ENCODE peak calls at places on chromosomes 2 and 18, in seven cellular contexts. P is IMR-90; E is neural progenitor cell; B is heart right ventricle; R is CD8-positive, alpha-beta memory T cell; H is brain microvascular endothelial cell; A is osteoblast. T is an unnamed sample.
A peak's percentile ranks its signal among the peaks of the same experiment; 100 is the strongest.

GRCh38 chr2:159156834-159157233 is 129.7 kb downstream of the WDSUB1 start:
- DNase-seq in R (no peak), B (no peak), H (no peak), A (no peak), E (no peak), P (no peak), T (peak; percentile 57)

GRCh38 chr18:49851624-49852023 is 38.3 kb upstream of the ACAA2 start:
- DNase-seq in B (no peak), E (no peak), A (no peak), P (no peak), H (no peak), R (no peak), T (no peak)

GRCh38 chr2:138447889-138448570 is 53.5 kb upstream of the SPOPL start:
- DNase-seq in P (no peak), A (no peak), R (no peak), E (no peak), H (no peak), B (no peak), T (no peak)

GRCh38 chr18:11179959-11180519 is 30.7 kb upstream of the PIEZO2 start:
- DNase-seq in P (no peak), A (no peak), R (no peak), E (no peak), H (no peak), B (no peak), T (no peak)

GRCh38 chr2:69993048-69993565 is 31.7 kb upstream of the ASPRV1 start:
- DNase-seq in E (no peak), P (no peak), A (no peak), B (no peak), H (no peak), R (no peak), T (no peak)

GRCh38 chr2:26473796-26474195 is 4.1 kb downstream of the OTOF start:
- DNase-seq in P (no peak), R (no peak), A (no peak), H (no peak), B (no peak), E (no peak), T (no peak)

GRCh38 chr2:54038835-54039234 is 68.0 kb upstream of the PSME4 start:
- DNase-seq in B (no peak), A (no peak), P (no peak), E (no peak), R (no peak), H (no peak), T (no peak)

GRCh38 chr2:219502618-219503017 is 3.9 kb downstream of the GMPPA start:
- DNase-seq in P (no peak), R (no peak), H (no peak), E (no peak), A (no peak), B (no peak), T (no peak)

GRCh38 chr18:52670903-52671302 is 330.9 kb downstream of the DCC start:
- DNase-seq in E (no peak), R (no peak), P (peak; percentile 5), A (no peak), B (no peak), H (peak; percentile 1), T (no peak)

GRCh38 chr2:101518470-101519172 is 43.7 kb upstream of the RFX8 start:
- DNase-seq in A (no peak), H (peak; percentile 52), R (no peak), P (peak; percentile 50), B (peak; percentile 39), E (peak; percentile 61), T (no peak)

GRCh38 chr2:238905224-238905623 is 57.3 kb downstream of the TWIST2 start:
- DNase-seq in P (no peak), H (no peak), E (no peak), A (no peak), R (no peak), B (no peak), T (no peak)

GRCh38 chr2:157587576-157587975 is 41.1 kb downstream of the ACVR1C start:
- DNase-seq in P (no peak), A (no peak), R (no peak), H (no peak), E (peak; percentile 8), B (no peak), T (no peak)

GRCh38 chr2:34105015-34105767 is 506.1 kb upstream of the FAM98A start:
- DNase-seq in P (peak; percentile 83), A (peak; percentile 42), H (peak; percentile 65), R (no peak), E (no peak), B (no peak), T (peak; percentile 70)

GRCh38 chr18:37270046-37270665 is 295.4 kb downstream of the CELF4 start:
- DNase-seq in A (peak; percentile 93), H (peak; percentile 36), P (peak; percentile 52), R (no peak), B (no peak), E (peak; percentile 91), T (no peak)

GRCh38 chr2:132670961-132671781 is 1.2 kb upstream of the LYPD1 start:
- DNase-seq in E (peak; percentile 55), B (no peak), H (peak; percentile 85), A (peak; percentile 82), P (peak; percentile 97), R (no peak), T (peak; percentile 16)

GRCh38 chr18:56036673-56037072 is 448.7 kb upstream of the TCF4 start:
- DNase-seq in H (no peak), B (no peak), R (no peak), E (no peak), A (no peak), P (peak; percentile 38), T (no peak)

GRCh38 chr2:150675807-150676206 is 188.3 kb upstream of the RND3 start:
- DNase-seq in A (no peak), P (no peak), R (no peak), B (no peak), E (no peak), H (no peak), T (no peak)

GRCh38 chr2:200735061-200735460 is 76.6 kb upstream of the BZW1 start:
- DNase-seq in B (no peak), A (peak; percentile 21), E (no peak), R (no peak), H (no peak), P (no peak), T (no peak)

GRCh38 chr2:68250652-68251186 is 1.6 kb downstream of the PPP3R1 start:
- DNase-seq in R (no peak), A (peak; percentile 56), H (no peak), P (no peak), B (no peak), E (no peak), T (no peak)

GRCh38 chr2:124025896-124026295 is 809 bp downstream of the CNTNAP5 start:
- DNase-seq in H (no peak), B (no peak), E (peak; percentile 5), R (no peak), A (peak; percentile 58), P (no peak), T (no peak)

GRCh38 chr2:124988794-124989193 is 963.7 kb downstream of the CNTNAP5 start:
- DNase-seq in E (no peak), P (no peak), A (no peak), B (no peak), H (no peak), R (no peak), T (no peak)

GRCh38 chr2:37350034-37350433 is 5.6 kb downstream of the QPCT start:
- DNase-seq in B (no peak), E (no peak), H (no peak), A (no peak), P (no peak), R (no peak), T (no peak)

GRCh38 chr18:50986360-50987087 is 18.7 kb downstream of the ELAC1 start:
- DNase-seq in B (no peak), A (no peak), E (no peak), H (peak; percentile 16), R (no peak), P (peak; percentile 65), T (no peak)
- H3K27ac ChIP-seq in B (no peak overlapping the region), A (peak overlapping the region; percentile 63), E (no peak overlapping the region), H (no peak overlapping the region), R (no peak overlapping the region), P (no peak overlapping the region), T (no peak overlapping the region)

GRCh38 chr2:105744909-105745853 is at the start of gene NCK2:
- DNase-seq in H (no peak), P (peak; percentile 29), E (peak; percentile 65), A (peak; percentile 96), B (peak; percentile 43), R (peak; percentile 23), T (no peak)

GRCh38 chr2:105746177-105747080 is 1.7 kb downstream of the NCK2 start:
- DNase-seq in E (peak; percentile 76), B (peak; percentile 45), A (peak; percentile 71), H (no peak), R (peak; percentile 76), P (no peak), T (no peak)

GRCh38 chr2:105747254-105747909 is 2.7 kb downstream of the NCK2 start:
- DNase-seq in B (no peak), A (no peak), E (no peak), H (no peak), P (peak; percentile 18), R (no peak), T (no peak)

GRCh38 chr2:105741617-105742016 is 3.1 kb upstream of the NCK2 start:
- DNase-seq in E (no peak), R (no peak), A (no peak), P (no peak), H (no peak), B (no peak), T (no peak)

GRCh38 chr2:105744091-105744908 is 412 bp upstream of the NCK2 start:
- DNase-seq in H (no peak), E (peak; percentile 86), B (peak; percentile 79), P (peak; percentile 28), A (peak; percentile 77), R (peak; percentile 66), T (no peak)
- H3K27ac ChIP-seq in H (peak overlapping the region; percentile 37), E (no peak overlapping the region), B (peak overlapping the region; percentile 93), P (peak overlapping the region; percentile 10), A (no peak overlapping the region), R (peak overlapping the region; percentile 11), T (peak overlapping the region; percentile 65)

DNA sequence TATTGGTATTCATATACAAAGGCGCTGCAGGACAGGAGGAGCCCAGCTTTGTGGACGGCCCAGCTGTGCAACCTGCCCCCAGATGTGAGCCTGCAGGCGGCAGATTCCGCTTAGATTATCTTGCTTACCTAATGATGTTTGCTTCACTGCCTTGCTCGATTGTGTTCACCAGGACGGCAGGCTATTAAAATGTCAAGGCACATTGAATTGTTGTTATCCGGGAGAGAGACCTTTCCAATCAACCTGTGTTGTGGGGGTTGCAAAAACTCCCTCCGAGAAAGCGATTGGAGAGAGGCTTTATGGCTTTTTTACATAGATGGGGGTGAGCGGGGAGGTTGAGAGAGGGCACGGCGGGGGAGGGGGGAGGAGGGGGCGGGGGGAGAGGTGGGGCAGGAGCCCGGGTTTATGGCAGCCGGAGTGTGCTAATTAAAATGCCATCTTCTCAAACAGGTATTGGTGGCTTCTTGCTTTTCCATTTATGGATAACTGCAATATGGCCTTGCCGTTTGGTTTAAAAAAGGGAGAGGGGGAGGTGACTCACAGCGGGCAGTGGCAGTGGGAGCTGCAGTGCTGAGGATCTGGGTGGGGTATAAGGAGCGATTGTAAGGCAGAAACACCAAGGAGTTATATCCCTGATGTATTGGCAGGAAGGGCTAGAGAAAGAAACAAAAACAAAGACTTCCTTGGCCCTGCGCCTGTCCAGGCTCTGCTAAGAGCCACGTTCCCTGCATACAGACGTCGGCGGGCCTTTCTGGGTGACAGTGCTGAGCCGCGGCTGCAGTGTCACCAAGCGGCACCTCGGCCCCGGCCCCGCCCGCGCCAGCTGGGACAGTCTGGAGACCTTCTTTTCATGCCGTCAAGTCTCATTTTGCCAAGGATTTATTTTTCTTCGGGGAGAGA is 97.2 kb downstream of the INSIG2 start:
- DNase-seq in E (peak; percentile 77), R (peak; percentile 18), H (peak; percentile 7), B (peak; percentile 57), P (peak; percentile 20), A (peak; percentile 71), T (no peak)
- H3K27ac ChIP-seq in E (peak overlapping the region; percentile 38), R (peak overlapping the region; percentile 68), H (peak overlapping the region; percentile 6), B (no peak overlapping the region), P (peak overlapping the region; percentile 44), A (peak overlapping the region; percentile 80), T (peak overlapping the region; percentile 58)

GRCh38 chr2:30447149-30448045 is at the start of gene LCLAT1:
- DNase-seq in P (peak; percentile 72), B (peak; percentile 87), A (peak; percentile 97), E (peak; percentile 86), H (peak; percentile 57), R (peak; percentile 88), T (no peak)
- H3K27ac ChIP-seq in P (peak within 1 kb of the TSS; percentile 85), B (peak within 1 kb of the TSS; percentile 44), A (peak within 1 kb of the TSS; percentile 93), E (no peak within 1 kb of the TSS), H (peak within 1 kb of the TSS; percentile 92), R (peak within 1 kb of the TSS; percentile 84), T (peak within 1 kb of the TSS; percentile 12)

T was measured in epithelial cell of prostate.